ENCODE peak calls at places on chromosome 7, in four cellular contexts. D, F, G and E are unnamed samples.
A peak's percentile ranks its signal among the peaks of the same experiment; 100 is the strongest.

GRCh38 chr7:28842769-28843295 is 115.3 kb downstream of the TRIL start:
- DNase-seq in D (no peak), F (no peak), G (no peak), E (no peak)

GRCh38 chr7:6606866-6607583 is 8.4 kb upstream of the ZNF853 start:
- DNase-seq in D (no peak), F (no peak), G (no peak), E (no peak)

GRCh38 chr7:128270799-128271411 is 29.8 kb downstream of the LEP start:
- DNase-seq in D (no peak), F (no peak), G (no peak), E (no peak)

GRCh38 chr7:82762880-82763279 is 319.3 kb upstream of the CACNA2D1 start:
- DNase-seq in D (no peak), F (no peak), G (no peak), E (no peak)

GRCh38 chr7:154406312-154406711 is 354.1 kb downstream of the DPP6 start:
- DNase-seq in D (no peak), F (no peak), G (no peak), E (no peak)

GRCh38 chr7:101156277-101156676 is 2.0 kb downstream of the AP1S1 start:
- DNase-seq in D (no peak), F (no peak), G (no peak), E (no peak)

GRCh38 chr7:56175086-56175760 is 59.0 kb upstream of the NUPR2 start:
- DNase-seq in D (no peak), F (no peak), G (no peak), E (peak; percentile 87)

GRCh38 chr7:117830422-117830954 is 42.8 kb downstream of the CTTNBP2 start:
- DNase-seq in D (peak; percentile 38), F (no peak), G (peak; percentile 35), E (peak; percentile 35)

GRCh38 chr7:50092579-50093411 is at the start of gene ZPBP:
- DNase-seq in D (peak; percentile 13), F (peak; percentile 75), G (peak; percentile 31), E (peak; percentile 83)

GRCh38 chr7:118949031-118949430 is 724.5 kb downstream of the ANKRD7 start:
- DNase-seq in D (no peak), F (no peak), G (no peak), E (peak; percentile 2)

GRCh38 chr7:150340024-150340749 is 1.2 kb downstream of the RARRES2 start:
- DNase-seq in D (no peak), F (peak; percentile 49), G (peak; percentile 57), E (no peak)

GRCh38 chr7:46486264-46487206 is 565.5 kb upstream of the IGFBP3 start:
- DNase-seq in D (no peak), F (no peak), G (peak; percentile 14), E (no peak)

GRCh38 chr7:129670636-129671035 is 59.1 kb downstream of the NRF1 start:
- DNase-seq in D (no peak), F (no peak), G (no peak), E (no peak)

GRCh38 chr7:7100432-7100849 is 81.9 kb upstream of the C1GALT1 start:
- DNase-seq in D (peak; percentile 70), F (no peak), G (no peak), E (peak; percentile 42)

GRCh38 chr7:105982388-105982787 is 19.3 kb downstream of the CDHR3 start:
- DNase-seq in D (no peak), F (no peak), G (no peak), E (no peak)

GRCh38 chr7:43878867-43879266 is 9.6 kb upstream of the MRPS24 start:
- DNase-seq in D (no peak), F (no peak), G (no peak), E (no peak)

GRCh38 chr7:106345421-106346166 is 60.8 kb upstream of the NAMPT start:
- DNase-seq in D (no peak), F (peak; percentile 84), G (no peak), E (no peak)

GRCh38 chr7:2510909-2511768 is 8.4 kb upstream of the LFNG start:
- DNase-seq in D (peak; percentile 81), F (peak; percentile 86), G (no peak), E (peak; percentile 95)